ENCODE peak calls at places on chromosomes 4 and X, in ten cellular contexts. One of them, this sample, is unnamed.

GRCh38 chrX:38985375-38985774 is 184.1 kb downstream of the MID1IP1 start:
- DNase-seq in K562: peak
- DNase-seq in upper lobe of left lung: no peak
- DNase-seq in SK-N-MC: no peak
- DNase-seq in breast epithelium: no peak
- DNase-seq in transverse colon: no peak
- DNase-seq in Panc1: no peak
- DNase-seq in vagina: no peak
- DNase-seq in sigmoid colon: no peak
- DNase-seq in GM23338: peak
- DNase-seq in this sample: no peak

GRCh38 chrX:93422693-93423092 is 250.7 kb downstream of the NAP1L3 start:
- DNase-seq in Panc1: no peak
- DNase-seq in vagina: no peak
- DNase-seq in breast epithelium: no peak
- DNase-seq in GM23338: peak
- DNase-seq in sigmoid colon: no peak
- DNase-seq in transverse colon: no peak
- DNase-seq in upper lobe of left lung: no peak
- DNase-seq in K562: peak
- DNase-seq in SK-N-MC: no peak
- DNase-seq in this sample: no peak

GRCh38 chr4:61064636-61065035 is 135.5 kb upstream of the ADGRL3 start:
- DNase-seq in transverse colon: no peak
- DNase-seq in SK-N-MC: no peak
- DNase-seq in upper lobe of left lung: no peak
- DNase-seq in vagina: no peak
- DNase-seq in K562: no peak
- DNase-seq in Panc1: no peak
- DNase-seq in sigmoid colon: no peak
- DNase-seq in GM23338: no peak
- DNase-seq in breast epithelium: no peak
- DNase-seq in this sample: no peak

GRCh38 chr4:54440394-54441223 is 211.5 kb downstream of the PDGFRA start:
- DNase-seq in sigmoid colon: no peak
- DNase-seq in breast epithelium: no peak
- DNase-seq in K562: peak
- DNase-seq in vagina: no peak
- DNase-seq in SK-N-MC: no peak
- DNase-seq in upper lobe of left lung: no peak
- DNase-seq in transverse colon: no peak
- DNase-seq in Panc1: no peak
- DNase-seq in GM23338: peak
- DNase-seq in this sample: no peak

GRCh38 chr4:149426461-149426860 is 389.2 kb downstream of the IQCM start:
- DNase-seq in breast epithelium: no peak
- DNase-seq in vagina: no peak
- DNase-seq in sigmoid colon: no peak
- DNase-seq in Panc1: no peak
- DNase-seq in transverse colon: no peak
- DNase-seq in SK-N-MC: no peak
- DNase-seq in GM23338: no peak
- DNase-seq in K562: no peak
- DNase-seq in upper lobe of left lung: no peak
- DNase-seq in this sample: no peak

GRCh38 chrX:40174594-40175415 is 77.0 kb upstream of the BCOR start:
- DNase-seq in upper lobe of left lung: no peak
- DNase-seq in transverse colon: peak
- DNase-seq in breast epithelium: no peak
- DNase-seq in K562: no peak
- DNase-seq in Panc1: no peak
- DNase-seq in sigmoid colon: peak
- DNase-seq in SK-N-MC: no peak
- DNase-seq in GM23338: peak
- DNase-seq in vagina: no peak
- DNase-seq in this sample: no peak

GRCh38 chr4:57342406-57342805 is 232.2 kb upstream of the IGFBP7 start:
- DNase-seq in SK-N-MC: no peak
- DNase-seq in vagina: no peak
- DNase-seq in Panc1: no peak
- DNase-seq in GM23338: no peak
- DNase-seq in transverse colon: no peak
- DNase-seq in K562: no peak
- DNase-seq in sigmoid colon: no peak
- DNase-seq in breast epithelium: no peak
- DNase-seq in upper lobe of left lung: no peak
- DNase-seq in this sample: no peak

GRCh38 chrX:24259544-24260240 is 54.2 kb downstream of the SUPT20HL2 start:
- DNase-seq in upper lobe of left lung: peak
- DNase-seq in breast epithelium: no peak
- DNase-seq in K562: peak
- DNase-seq in GM23338: peak
- DNase-seq in sigmoid colon: peak
- DNase-seq in vagina: no peak
- DNase-seq in SK-N-MC: peak
- DNase-seq in transverse colon: peak
- DNase-seq in Panc1: no peak
- DNase-seq in this sample: no peak

GRCh38 chr4:150960818-150961217 is 54.3 kb downstream of the LRBA start:
- DNase-seq in transverse colon: no peak
- DNase-seq in vagina: no peak
- DNase-seq in sigmoid colon: no peak
- DNase-seq in breast epithelium: no peak
- DNase-seq in SK-N-MC: no peak
- DNase-seq in upper lobe of left lung: peak
- DNase-seq in Panc1: no peak
- DNase-seq in K562: peak
- DNase-seq in GM23338: peak
- DNase-seq in this sample: no peak

GRCh38 chr4:140122891-140123290 is 31.1 kb downstream of the MAML3 start:
- DNase-seq in SK-N-MC: no peak
- DNase-seq in K562: no peak
- DNase-seq in Panc1: no peak
- DNase-seq in transverse colon: no peak
- DNase-seq in vagina: no peak
- DNase-seq in upper lobe of left lung: no peak
- DNase-seq in sigmoid colon: no peak
- DNase-seq in breast epithelium: no peak
- DNase-seq in GM23338: no peak
- DNase-seq in this sample: no peak

GRCh38 chr4:71553605-71554004 is 214.8 kb downstream of the SLC4A4 start:
- DNase-seq in upper lobe of left lung: no peak
- DNase-seq in vagina: no peak
- DNase-seq in SK-N-MC: no peak
- DNase-seq in sigmoid colon: no peak
- DNase-seq in transverse colon: no peak
- DNase-seq in GM23338: peak
- DNase-seq in breast epithelium: no peak
- DNase-seq in K562: peak
- DNase-seq in Panc1: no peak
- DNase-seq in this sample: no peak

GRCh38 chr4:5033266-5033945 is 14.1 kb upstream of the CYTL1 start:
- DNase-seq in upper lobe of left lung: no peak
- DNase-seq in transverse colon: no peak
- DNase-seq in K562: no peak
- DNase-seq in vagina: no peak
- DNase-seq in sigmoid colon: no peak
- DNase-seq in GM23338: no peak
- DNase-seq in breast epithelium: no peak
- DNase-seq in Panc1: no peak
- DNase-seq in SK-N-MC: no peak
- DNase-seq in this sample: peak

GRCh38 chr4:41614519-41614918 is 76.6 kb downstream of the LIMCH1 start:
- DNase-seq in SK-N-MC: no peak
- DNase-seq in vagina: no peak
- DNase-seq in breast epithelium: no peak
- DNase-seq in Panc1: no peak
- DNase-seq in sigmoid colon: no peak
- DNase-seq in K562: no peak
- DNase-seq in transverse colon: no peak
- DNase-seq in upper lobe of left lung: no peak
- DNase-seq in GM23338: no peak
- DNase-seq in this sample: no peak

GRCh38 chrX:18598413-18598812 is 73.5 kb downstream of the RS1 start:
- DNase-seq in transverse colon: no peak
- DNase-seq in upper lobe of left lung: no peak
- DNase-seq in GM23338: no peak
- DNase-seq in vagina: no peak
- DNase-seq in sigmoid colon: no peak
- DNase-seq in breast epithelium: no peak
- DNase-seq in K562: no peak
- DNase-seq in SK-N-MC: no peak
- DNase-seq in Panc1: no peak
- DNase-seq in this sample: no peak

GRCh38 chrX:16119353-16120220 is 3.8 kb upstream of the GRPR start:
- DNase-seq in vagina: no peak
- DNase-seq in K562: no peak
- DNase-seq in upper lobe of left lung: no peak
- DNase-seq in SK-N-MC: no peak
- DNase-seq in breast epithelium: no peak
- DNase-seq in GM23338: no peak
- DNase-seq in Panc1: no peak
- DNase-seq in transverse colon: no peak
- DNase-seq in sigmoid colon: no peak
- DNase-seq in this sample: no peak

GRCh38 chrX:15050395-15050794 is 177.2 kb downstream of the MOSPD2 start:
- DNase-seq in SK-N-MC: no peak
- DNase-seq in GM23338: no peak
- DNase-seq in upper lobe of left lung: no peak
- DNase-seq in transverse colon: no peak
- DNase-seq in sigmoid colon: no peak
- DNase-seq in breast epithelium: no peak
- DNase-seq in K562: peak
- DNase-seq in vagina: no peak
- DNase-seq in Panc1: no peak
- DNase-seq in this sample: no peak
- TF ChIP-seq POLR2AphosphoS5 in SK-N-MC: no peak
- TF ChIP-seq POLR2AphosphoS5 in GM23338: no peak
- TF ChIP-seq POLR2AphosphoS5 in upper lobe of left lung: no peak
- TF ChIP-seq POLR2AphosphoS5 in transverse colon: no peak
- TF ChIP-seq POLR2AphosphoS5 in sigmoid colon: no peak
- TF ChIP-seq POLR2AphosphoS5 in breast epithelium: no peak
- TF ChIP-seq POLR2AphosphoS5 in K562: no peak
- TF ChIP-seq POLR2AphosphoS5 in vagina: no peak
- TF ChIP-seq POLR2AphosphoS5 in Panc1: no peak
- TF ChIP-seq POLR2AphosphoS5 in this sample: no peak

GRCh38 chr4:19298998-19299397 is 952.7 kb upstream of the SLIT2 start:
- DNase-seq in K562: no peak
- DNase-seq in vagina: no peak
- DNase-seq in breast epithelium: no peak
- DNase-seq in sigmoid colon: no peak
- DNase-seq in Panc1: no peak
- DNase-seq in upper lobe of left lung: no peak
- DNase-seq in GM23338: no peak
- DNase-seq in transverse colon: no peak
- DNase-seq in SK-N-MC: no peak
- DNase-seq in this sample: no peak

GRCh38 chr4:19304028-19304427 is 947.7 kb upstream of the SLIT2 start:
- DNase-seq in GM23338: no peak
- DNase-seq in transverse colon: no peak
- DNase-seq in breast epithelium: no peak
- DNase-seq in K562: no peak
- DNase-seq in sigmoid colon: no peak
- DNase-seq in vagina: no peak
- DNase-seq in SK-N-MC: no peak
- DNase-seq in Panc1: no peak
- DNase-seq in upper lobe of left lung: no peak
- DNase-seq in this sample: no peak

GRCh38 chr4:19301527-19301926 is 950.2 kb upstream of the SLIT2 start:
- DNase-seq in Panc1: no peak
- DNase-seq in upper lobe of left lung: no peak
- DNase-seq in GM23338: peak
- DNase-seq in SK-N-MC: no peak
- DNase-seq in sigmoid colon: no peak
- DNase-seq in transverse colon: no peak
- DNase-seq in vagina: no peak
- DNase-seq in K562: no peak
- DNase-seq in breast epithelium: no peak
- DNase-seq in this sample: no peak

GRCh38 chr4:19300213-19300612 is 951.5 kb upstream of the SLIT2 start:
- DNase-seq in K562: no peak
- DNase-seq in vagina: no peak
- DNase-seq in transverse colon: no peak
- DNase-seq in upper lobe of left lung: no peak
- DNase-seq in Panc1: no peak
- DNase-seq in sigmoid colon: no peak
- DNase-seq in GM23338: no peak
- DNase-seq in breast epithelium: no peak
- DNase-seq in SK-N-MC: peak
- DNase-seq in this sample: no peak
- TF ChIP-seq POLR2AphosphoS5 in K562: no peak
- TF ChIP-seq POLR2AphosphoS5 in vagina: no peak
- TF ChIP-seq POLR2AphosphoS5 in transverse colon: no peak
- TF ChIP-seq POLR2AphosphoS5 in upper lobe of left lung: no peak
- TF ChIP-seq POLR2AphosphoS5 in Panc1: no peak
- TF ChIP-seq POLR2AphosphoS5 in sigmoid colon: no peak
- TF ChIP-seq POLR2AphosphoS5 in GM23338: no peak
- TF ChIP-seq POLR2AphosphoS5 in breast epithelium: no peak
- TF ChIP-seq POLR2AphosphoS5 in SK-N-MC: peak
- TF ChIP-seq POLR2AphosphoS5 in this sample: no peak

GRCh38 chr4:99334880-99335279 is 13.7 kb upstream of the ADH1B start:
- DNase-seq in Panc1: no peak
- DNase-seq in transverse colon: no peak
- DNase-seq in upper lobe of left lung: no peak
- DNase-seq in sigmoid colon: no peak
- DNase-seq in K562: no peak
- DNase-seq in GM23338: no peak
- DNase-seq in breast epithelium: no peak
- DNase-seq in SK-N-MC: no peak
- DNase-seq in vagina: no peak
- DNase-seq in this sample: no peak

GRCh38 chr4:99336553-99336952 is 15.4 kb upstream of the ADH1B start:
- DNase-seq in transverse colon: no peak
- DNase-seq in sigmoid colon: no peak
- DNase-seq in K562: no peak
- DNase-seq in Panc1: no peak
- DNase-seq in GM23338: no peak
- DNase-seq in upper lobe of left lung: no peak
- DNase-seq in SK-N-MC: no peak
- DNase-seq in vagina: no peak
- DNase-seq in breast epithelium: no peak
- DNase-seq in this sample: no peak

GRCh38 chr4:99324978-99325377 is 3.8 kb upstream of the ADH1B start:
- DNase-seq in Panc1: no peak
- DNase-seq in breast epithelium: peak
- DNase-seq in sigmoid colon: peak
- DNase-seq in SK-N-MC: no peak
- DNase-seq in transverse colon: peak
- DNase-seq in vagina: no peak
- DNase-seq in K562: no peak
- DNase-seq in GM23338: peak
- DNase-seq in upper lobe of left lung: peak
- DNase-seq in this sample: peak

GRCh38 chr4:99330648-99331047 is 9.4 kb upstream of the ADH1B start:
- DNase-seq in breast epithelium: no peak
- DNase-seq in transverse colon: no peak
- DNase-seq in sigmoid colon: no peak
- DNase-seq in upper lobe of left lung: no peak
- DNase-seq in K562: no peak
- DNase-seq in GM23338: no peak
- DNase-seq in vagina: no peak
- DNase-seq in SK-N-MC: no peak
- DNase-seq in Panc1: no peak
- DNase-seq in this sample: no peak
- TF ChIP-seq POLR2AphosphoS5 in breast epithelium: no peak
- TF ChIP-seq POLR2AphosphoS5 in transverse colon: no peak
- TF ChIP-seq POLR2AphosphoS5 in sigmoid colon: no peak
- TF ChIP-seq POLR2AphosphoS5 in upper lobe of left lung: no peak
- TF ChIP-seq POLR2AphosphoS5 in K562: no peak
- TF ChIP-seq POLR2AphosphoS5 in GM23338: no peak
- TF ChIP-seq POLR2AphosphoS5 in vagina: no peak
- TF ChIP-seq POLR2AphosphoS5 in SK-N-MC: no peak
- TF ChIP-seq POLR2AphosphoS5 in Panc1: no peak
- TF ChIP-seq POLR2AphosphoS5 in this sample: no peak

GRCh38 chr4:13640149-13640671 is 12.7 kb upstream of the BOD1L1 start:
- DNase-seq in GM23338: peak
- DNase-seq in SK-N-MC: peak
- DNase-seq in transverse colon: no peak
- DNase-seq in sigmoid colon: no peak
- DNase-seq in K562: no peak
- DNase-seq in vagina: no peak
- DNase-seq in Panc1: no peak
- DNase-seq in breast epithelium: no peak
- DNase-seq in upper lobe of left lung: no peak
- DNase-seq in this sample: no peak
- TF ChIP-seq POLR2AphosphoS5 in GM23338: no peak
- TF ChIP-seq POLR2AphosphoS5 in SK-N-MC: no peak
- TF ChIP-seq POLR2AphosphoS5 in transverse colon: no peak
- TF ChIP-seq POLR2AphosphoS5 in sigmoid colon: peak
- TF ChIP-seq POLR2AphosphoS5 in K562: no peak
- TF ChIP-seq POLR2AphosphoS5 in vagina: no peak
- TF ChIP-seq POLR2AphosphoS5 in Panc1: no peak
- TF ChIP-seq POLR2AphosphoS5 in breast epithelium: no peak
- TF ChIP-seq POLR2AphosphoS5 in upper lobe of left lung: no peak
- TF ChIP-seq POLR2AphosphoS5 in this sample: no peak